ENCODE peak calls at places on chromosomes 1 and 21, in seven cellular contexts. V is AG08396, Z is A549, E is stromal cell of bone marrow, J is NCI-H524 treated with DMSO at 0.1 percent for 48 hours, P is left lung, T is non-pigmented ciliary epithelial cell. D is an unnamed sample.

GRCh38 chr1:102970496-102971078 is 137.7 kb downstream of the COL11A1 start:
- DNase-seq in E (peak; percentile 40), V (peak; percentile 22), J (peak; percentile 4), T (peak; percentile 9), P (no peak), Z (peak; percentile 10), D (peak; percentile 29)

GRCh38 chr1:145751491-145752021 is 32.3 kb downstream of the CD160 start:
- DNase-seq in Z (no peak), P (no peak), V (peak; percentile 65), T (peak; percentile 78), J (no peak), E (peak; percentile 91), D (peak; percentile 75)

GRCh38 chr1:51558375-51558924 is 39.4 kb upstream of the EPS15 start:
- DNase-seq in T (no peak), J (no peak), P (no peak), V (no peak), Z (no peak), E (peak; percentile 71), D (no peak)

GRCh38 chr1:244211559-244211944 is 160.5 kb downstream of the ZBTB18 start:
- DNase-seq in T (no peak), Z (no peak), P (no peak), J (no peak), V (no peak), E (peak; percentile 74), D (no peak)

GRCh38 chr1:20322825-20323612 is 32.3 kb downstream of the VWA5B1 start:
- DNase-seq in V (no peak), P (no peak), T (peak; percentile 44), Z (no peak), J (no peak), E (no peak), D (no peak)

GRCh38 chr1:9145021-9145668 is 16.2 kb upstream of the GPR157 start:
- DNase-seq in Z (peak; percentile 76), T (no peak), E (no peak), V (peak; percentile 47), P (peak; percentile 34), J (no peak), D (no peak)

GRCh38 chr1:181541458-181541857 is 58.1 kb downstream of the CACNA1E start:
- DNase-seq in Z (no peak), V (no peak), P (no peak), E (no peak), T (no peak), J (no peak), D (no peak)

GRCh38 chr1:198196630-198197029 is 39.8 kb downstream of the NEK7 start:
- DNase-seq in P (no peak), J (no peak), T (no peak), E (no peak), Z (no peak), V (no peak), D (no peak)

GRCh38 chr1:112298558-112298957 is 97.5 kb upstream of the CTTNBP2NL start:
- DNase-seq in J (no peak), T (peak; percentile 19), Z (peak; percentile 20), P (peak; percentile 42), V (peak; percentile 61), E (peak; percentile 19), D (peak; percentile 17)

GRCh38 chr1:19656134-19656779 is 8.4 kb upstream of the HTR6 start:
- DNase-seq in E (no peak), V (no peak), T (no peak), Z (no peak), P (no peak), J (no peak), D (no peak)

GRCh38 chr21:44939532-44940115 is at the start of gene SLX9:
- DNase-seq in Z (peak; percentile 72), V (peak; percentile 96), P (peak; percentile 75), J (no peak), E (no peak), T (no peak), D (peak; percentile 55)

D was measured in foreskin melanocyte.